ENCODE peak calls at places on chromosome 14, in seven cellular contexts. G is testis, A is uterus, S is PC-9, N is Caco-2, Z is heart left ventricle, P is cardiac muscle cell. Y is an unnamed sample. For H3K27me3, the result is how much of the 10 kb centered on the place peaks cover.

GRCh38 chr14:32726516-32726915 is 212.2 kb upstream of the NPAS3 start:
- DNase-seq in N (no peak), G (no peak), Z (no peak), S (no peak), P (no peak), A (no peak), Y (no peak)

GRCh38 chr14:65302571-65303184 is 109.9 kb upstream of the FUT8 start:
- DNase-seq in S (peak), P (no peak), Z (no peak), N (no peak), G (no peak), A (no peak), Y (peak)

GRCh38 chr14:34059925-34060746 is 109.3 kb upstream of the EGLN3 start:
- DNase-seq in A (peak), G (peak), Z (peak), N (peak), P (peak), S (peak), Y (peak)

GRCh38 chr14:32102152-32102787 is 25.2 kb downstream of the ARHGAP5 start:
- DNase-seq in Z (no peak), A (no peak), N (no peak), G (no peak), S (no peak), P (no peak), Y (peak)

GRCh38 chr14:52950898-52951729 is at the start of gene FERMT2:
- DNase-seq in S (peak), A (peak), P (peak), Z (peak), N (peak), G (peak), Y (peak)

GRCh38 chr14:87133073-87133815 is 859.7 kb downstream of the GALC start:
- DNase-seq in N (peak), S (no peak), G (no peak), A (no peak), Z (no peak), P (no peak), Y (no peak)

GRCh38 chr14:77123381-77124344 is 17.9 kb downstream of the ZDHHC22 start:
- DNase-seq in A (no peak), P (no peak), S (peak), Z (no peak), G (peak), N (peak), Y (no peak)

GRCh38 chr14:99872786-99873440 is 79.7 kb downstream of the EML1 start:
- DNase-seq in P (no peak), G (no peak), N (no peak), A (no peak), S (no peak), Z (no peak), Y (no peak)

GRCh38 chr14:99258341-99258781 is 13.6 kb downstream of the BCL11B start:
- DNase-seq in G (no peak), P (no peak), A (no peak), Z (no peak), S (no peak), N (no peak), Y (no peak)

GRCh38 chr14:22523283-22523682 is 65.7 kb downstream of the DAD1 start:
- DNase-seq in P (no peak), S (no peak), G (no peak), Z (no peak), A (no peak), N (no peak), Y (no peak)

GRCh38 chr14:22526210-22526609 is 62.8 kb downstream of the DAD1 start:
- DNase-seq in G (no peak), A (no peak), Z (no peak), P (no peak), S (no peak), N (no peak), Y (no peak)

GRCh38 chr14:22524784-22525161 is 64.3 kb downstream of the DAD1 start:
- DNase-seq in G (no peak), A (no peak), N (no peak), P (no peak), S (no peak), Z (no peak), Y (no peak)

GRCh38 chr14:22526744-22527143 is 62.3 kb downstream of the DAD1 start:
- DNase-seq in N (no peak), P (no peak), A (no peak), Z (no peak), S (no peak), G (no peak), Y (no peak)

GRCh38 chr14:22524105-22524783 is 64.8 kb downstream of the DAD1 start:
- DNase-seq in A (no peak), G (no peak), S (no peak), Z (no peak), P (no peak), N (no peak), Y (no peak)
- H3K4me3 ChIP-seq in A (no peak), G (no peak), S (no peak), Z (no peak), P (no peak), N (no peak), Y (no peak)

GRCh38 chr14:57982161-57982560 is 116.3 kb upstream of the SLC35F4 start:
- DNase-seq in Z (no peak), N (no peak), P (no peak), S (no peak), A (no peak), G (no peak), Y (no peak)
- H3K27me3 ChIP-seq in Z (under half), N (under half), P (under half), S (half or more), A (under half), G (under half), Y (under half)

DNA sequence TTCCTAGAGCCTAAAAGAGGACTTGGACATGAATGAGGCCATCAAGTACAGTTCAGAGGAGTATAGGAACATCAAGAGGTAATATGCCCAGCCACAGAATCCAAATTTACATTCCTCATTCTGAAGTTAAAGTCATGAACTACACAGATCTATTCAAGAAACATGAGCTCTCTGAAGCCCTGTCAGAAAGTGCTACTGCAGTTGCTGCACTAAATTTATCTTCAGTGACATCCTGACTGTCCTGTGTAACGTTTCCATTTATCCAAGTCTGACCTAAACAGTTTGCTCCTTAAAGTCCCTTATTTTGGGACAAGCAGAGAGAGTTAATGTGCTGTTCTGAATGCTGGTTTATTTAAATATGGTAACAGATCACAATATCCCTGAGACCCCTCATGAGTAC is 28.2 kb downstream of the NEK9 start:
- DNase-seq in Z (no peak), P (no peak), G (no peak), N (no peak), S (no peak), A (no peak), Y (no peak)
- H3K4me3 ChIP-seq in Z (no peak), P (no peak), G (no peak), N (no peak), S (no peak), A (no peak), Y (no peak)

GRCh38 chr14:20719777-20720176 is 25.9 kb upstream of the EDDM3A start:
- DNase-seq in P (no peak), Z (no peak), S (peak), A (no peak), N (peak), G (no peak), Y (no peak)
- H3K27me3 ChIP-seq in P (under half), Z (under half), S (under half), A (under half), N (under half), G (under half), Y (under half)

GRCh38 chr14:104982548-104983230 is 2.9 kb upstream of the CLBA1 start:
- DNase-seq in G (no peak), A (no peak), N (no peak), Z (peak), S (no peak), P (no peak), Y (no peak)

GRCh38 chr14:104980601-104981531 is 2.7 kb upstream of the AHNAK2 start:
- DNase-seq in S (no peak), A (no peak), P (no peak), Z (peak), N (no peak), G (no peak), Y (no peak)

GRCh38 chr14:104983231-104983721 is 2.3 kb upstream of the CLBA1 start:
- DNase-seq in S (no peak), Z (no peak), P (no peak), G (no peak), A (no peak), N (no peak), Y (no peak)

GRCh38 chr14:104979758-104980591 is 1.8 kb upstream of the AHNAK2 start:
- DNase-seq in P (peak), Z (peak), G (peak), N (no peak), S (peak), A (peak), Y (no peak)

DNA sequence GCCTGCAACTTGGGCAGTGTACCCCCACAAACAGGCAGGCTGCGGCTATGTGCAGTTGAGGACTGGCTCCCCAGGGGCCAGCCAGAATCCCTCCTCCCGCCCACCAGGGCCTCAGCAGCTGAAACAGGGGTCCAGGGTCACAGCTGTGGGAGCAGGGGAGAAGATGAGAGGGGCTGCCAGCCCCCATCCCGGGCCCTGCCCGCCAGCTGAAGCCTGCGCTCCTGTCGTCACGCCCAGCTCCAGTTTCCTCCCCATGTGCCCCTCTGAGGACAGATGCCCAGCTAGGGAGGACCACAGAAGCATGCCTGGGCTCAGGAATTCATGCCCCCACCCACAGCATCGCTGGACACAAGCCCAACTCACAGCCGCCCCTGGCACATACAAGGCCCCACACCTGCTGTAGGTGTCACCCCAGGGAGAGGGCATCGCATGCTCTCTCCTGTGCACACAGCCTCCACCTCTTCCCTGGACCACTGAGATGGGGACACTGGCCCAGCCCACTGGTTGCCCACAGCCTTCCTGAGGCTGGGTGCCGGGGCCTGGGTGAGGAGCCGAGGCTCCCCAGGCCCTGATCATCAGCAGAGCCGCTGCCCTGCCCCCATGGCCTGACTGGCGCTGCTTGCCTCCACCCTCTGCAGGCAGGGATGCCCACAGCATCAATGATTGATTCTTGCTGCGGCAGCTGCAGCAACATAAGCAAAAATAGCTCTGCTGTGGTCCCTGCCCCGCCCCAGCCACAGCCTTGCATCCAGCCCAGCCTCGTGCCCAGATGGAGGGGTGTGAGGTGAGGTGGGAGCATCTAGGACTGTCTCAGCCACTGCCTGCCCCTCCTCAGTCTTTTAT is 3.7 kb upstream of the CLBA1 start:
- DNase-seq in S (no peak), A (no peak), N (no peak), P (no peak), G (no peak), Z (peak), Y (no peak)
- H3K4me3 ChIP-seq in S (no peak), A (no peak), N (no peak), P (no peak), G (no peak), Z (no peak), Y (no peak)

GRCh38 chr14:51206462-51206861 is 33.6 kb upstream of the TMX1 start:
- DNase-seq in N (peak), S (no peak), G (no peak), Z (no peak), A (no peak), P (no peak), Y (no peak)

GRCh38 chr14:51211149-51211548 is 28.9 kb upstream of the TMX1 start:
- DNase-seq in S (no peak), Z (no peak), P (peak), N (no peak), A (no peak), G (no peak), Y (no peak)

GRCh38 chr14:51209457-51209856 is 30.6 kb upstream of the TMX1 start:
- DNase-seq in G (no peak), N (no peak), S (no peak), P (no peak), A (no peak), Z (no peak), Y (no peak)

GRCh38 chr14:51210594-51210993 is 29.5 kb upstream of the TMX1 start:
- DNase-seq in P (no peak), G (no peak), Z (no peak), S (no peak), A (no peak), N (no peak), Y (no peak)

GRCh38 chr14:51208982-51209381 is 31.1 kb upstream of the TMX1 start:
- DNase-seq in A (no peak), S (no peak), G (no peak), N (no peak), P (no peak), Z (no peak), Y (no peak)
- H3K27me3 ChIP-seq in A (under half), S (under half), G (under half), N (under half), P (under half), Z (under half), Y (under half)

GRCh38 chr14:102235275-102235897 is 69.6 kb downstream of the MOK start:
- DNase-seq in N (peak), A (peak), P (peak), S (peak), Z (peak), G (peak), Y (no peak)

GRCh38 chr14:102236026-102236425 is 68.9 kb downstream of the MOK start:
- DNase-seq in Z (no peak), A (no peak), N (no peak), P (no peak), S (no peak), G (no peak), Y (no peak)

GRCh38 chr14:102238766-102239165 is 66.2 kb downstream of the MOK start:
- DNase-seq in Z (no peak), S (no peak), A (no peak), N (no peak), P (no peak), G (no peak), Y (no peak)

GRCh38 chr14:102239231-102239630 is 65.7 kb downstream of the MOK start:
- DNase-seq in S (no peak), N (no peak), P (no peak), G (no peak), A (no peak), Z (no peak), Y (no peak)

GRCh38 chr14:102238131-102238530 is 66.8 kb downstream of the MOK start:
- DNase-seq in A (no peak), P (no peak), S (no peak), N (no peak), Z (no peak), G (no peak), Y (no peak)
- H3K4me3 ChIP-seq in A (no peak), P (no peak), S (no peak), N (no peak), Z (no peak), G (no peak), Y (no peak)

GRCh38 chr14:69485701-69486100 is 1.2 kb downstream of the PLEKHD1 start:
- DNase-seq in S (no peak), P (no peak), N (no peak), G (no peak), A (no peak), Z (no peak), Y (no peak)
- H3K27me3 ChIP-seq in S (under half), P (half or more), N (under half), G (under half), A (under half), Z (under half), Y (under half)

GRCh38 chr14:89430271-89430620 is 13.2 kb upstream of the FOXN3 start:
- DNase-seq in S (no peak), P (no peak), G (no peak), N (no peak), Z (no peak), A (no peak), Y (no peak)
- H3K4me3 ChIP-seq in S (no peak), P (no peak), G (no peak), N (no peak), Z (peak), A (peak), Y (peak)

GRCh38 chr14:60327447-60328331 is 78.7 kb downstream of the PPM1A start:
- DNase-seq in Z (no peak), P (peak), A (no peak), G (no peak), N (peak), S (peak), Y (peak)

GRCh38 chr14:60328588-60328987 is 79.6 kb downstream of the PPM1A start:
- DNase-seq in G (no peak), P (no peak), A (no peak), N (no peak), S (no peak), Z (no peak), Y (no peak)

GRCh38 chr14:60332869-60333268 is 83.8 kb downstream of the PPM1A start:
- DNase-seq in G (no peak), S (no peak), Z (no peak), A (no peak), N (no peak), P (no peak), Y (no peak)

GRCh38 chr14:60332046-60332399 is 83.0 kb downstream of the PPM1A start:
- DNase-seq in Z (no peak), S (no peak), A (no peak), G (no peak), P (no peak), N (no peak), Y (no peak)

GRCh38 chr14:60331201-60332045 is 82.4 kb downstream of the PPM1A start:
- DNase-seq in A (peak), P (peak), G (peak), S (peak), Z (peak), N (peak), Y (peak)
- H3K27me3 ChIP-seq in A (under half), P (under half), G (under half), S (under half), Z (under half), N (under half), Y (under half)